ENCODE peak calls at places on chromosomes 6 and 20, in nine cellular contexts. Q is cardiac fibroblast, S is GM06990, H is choroid plexus epithelial cell, I is dorsolateral prefrontal cortex, E is uterus, W is epithelial cell of esophagus, Y is GM12865, D is HL-60. X is an unnamed sample.

GRCh38 chr6:43490523-43490939 is 13.2 kb downstream of the TJAP1 start:
- DNase-seq in Q (no peak), S (no peak), H (no peak), I (no peak), E (no peak), W (no peak), Y (no peak), D (no peak), X (no peak)

GRCh38 chr6:113291751-113292445 is 565.2 kb upstream of the MARCKS start:
- DNase-seq in Q (no peak), S (no peak), H (peak), I (no peak), E (no peak), W (no peak), Y (no peak), D (no peak), X (peak)

GRCh38 chr6:93792751-93793150 is 373.4 kb upstream of the EPHA7 start:
- DNase-seq in Q (peak), S (no peak), H (peak), I (no peak), E (no peak), W (no peak), Y (no peak), D (no peak), X (no peak)

GRCh38 chr6:1402868-1403267 is 13.5 kb downstream of the FOXF2 start:
- DNase-seq in Q (no peak), S (no peak), H (no peak), I (no peak), E (no peak), W (no peak), Y (no peak), D (no peak), X (no peak)

GRCh38 chr20:19757487-19757972 is 528 bp upstream of the RIN2 start:
- DNase-seq in Q (peak), S (no peak), H (peak), I (peak), E (peak), W (peak), Y (no peak), D (no peak), X (peak)

GRCh38 chr6:87289571-87289970 is 32.8 kb upstream of the SMIM8 start:
- DNase-seq in Q (no peak), S (no peak), H (no peak), I (no peak), E (no peak), W (no peak), Y (no peak), D (peak), X (no peak)

GRCh38 chr6:1608222-1608975 is 1.3 kb upstream of the FOXC1 start:
- DNase-seq in Q (no peak), S (no peak), H (no peak), I (no peak), E (no peak), W (no peak), Y (no peak), D (no peak), X (no peak)

GRCh38 chr6:135667694-135668455 is 170.3 kb upstream of the AHI1 start:
- DNase-seq in Q (peak), S (no peak), H (peak), I (no peak), E (peak), W (peak), Y (no peak), D (no peak), X (no peak)

GRCh38 chr6:40550096-40550731 is 37.0 kb downstream of the LRFN2 start:
- DNase-seq in Q (peak), S (no peak), H (peak), I (no peak), E (no peak), W (peak), Y (peak), D (peak), X (peak)

GRCh38 chr20:19449051-19449450 is 236.6 kb downstream of the SLC24A3 start:
- DNase-seq in Q (no peak), S (no peak), H (peak), I (no peak), E (peak), W (no peak), Y (no peak), D (no peak), X (no peak)

GRCh38 chr6:89311853-89312531 is 3.1 kb downstream of the GABRR2 start:
- DNase-seq in Q (peak), S (no peak), H (peak), I (peak), E (peak), W (peak), Y (no peak), D (no peak), X (no peak)

GRCh38 chr6:47308674-47309325 is 905 bp downstream of the TNFRSF21 start:
- DNase-seq in Q (peak), S (peak), H (peak), I (peak), E (peak), W (peak), Y (no peak), D (no peak), X (no peak)

GRCh38 chr20:25032065-25032477 is 25.9 kb downstream of the ACSS1 start:
- DNase-seq in Q (no peak), S (no peak), H (no peak), I (peak), E (no peak), W (no peak), Y (no peak), D (no peak), X (no peak)

GRCh38 chr6:109053285-109053684 is 41.4 kb downstream of the SESN1 start:
- DNase-seq in Q (no peak), S (no peak), H (no peak), I (no peak), E (no peak), W (no peak), Y (no peak), D (no peak), X (no peak)

GRCh38 chr6:144195671-144196070 is 45.4 kb downstream of the STX11 start:
- DNase-seq in Q (no peak), S (no peak), H (peak), I (no peak), E (no peak), W (peak), Y (no peak), D (no peak), X (peak)

GRCh38 chr6:144710207-144710606 is 425.1 kb downstream of the UTRN start:
- DNase-seq in Q (peak), S (no peak), H (peak), I (no peak), E (no peak), W (peak), Y (no peak), D (no peak), X (peak)

GRCh38 chr20:32364554-32365208 is 6.5 kb downstream of the ASXL1 start:
- DNase-seq in Q (no peak), S (no peak), H (no peak), I (no peak), E (no peak), W (no peak), Y (no peak), D (no peak), X (no peak)

GRCh38 chr6:128885381-128885780 is 2.4 kb downstream of the LAMA2 start:
- DNase-seq in Q (peak), S (no peak), H (peak), I (no peak), E (no peak), W (no peak), Y (no peak), D (no peak), X (no peak)

GRCh38 chr20:53386186-53386681 is 207.4 kb downstream of the ZNF217 start:
- DNase-seq in Q (no peak), S (no peak), H (no peak), I (no peak), E (no peak), W (no peak), Y (no peak), D (no peak), X (no peak)

GRCh38 chr20:34558320-34559202 is at the start of gene MAP1LC3A:
- DNase-seq in Q (peak), S (peak), H (peak), I (peak), E (peak), W (peak), Y (peak), D (peak), X (peak)

GRCh38 chr20:53718142-53718481 is 124.5 kb upstream of the ZNF217 start:
- DNase-seq in Q (no peak), S (no peak), H (no peak), I (no peak), E (no peak), W (no peak), Y (no peak), D (no peak), X (no peak)

GRCh38 chr6:166633732-166634535 is 6.9 kb upstream of the RPS6KA2 start:
- DNase-seq in Q (peak), S (no peak), H (no peak), I (no peak), E (no peak), W (no peak), Y (no peak), D (peak), X (no peak)

GRCh38 chr20:6480328-6481030 is 287.0 kb upstream of the BMP2 start:
- DNase-seq in Q (no peak), S (no peak), H (no peak), I (no peak), E (no peak), W (no peak), Y (no peak), D (no peak), X (no peak)

GRCh38 chr20:17721802-17722486 is 22.2 kb downstream of the BANF2 start:
- DNase-seq in Q (peak), S (no peak), H (peak), I (no peak), E (no peak), W (peak), Y (no peak), D (no peak), X (no peak)

GRCh38 chr20:10558635-10559187 is 115.1 kb downstream of the JAG1 start:
- DNase-seq in Q (peak), S (peak), H (peak), I (no peak), E (no peak), W (peak), Y (peak), D (no peak), X (peak)

GRCh38 chr20:20455945-20456344 is 88.0 kb downstream of the INSM1 start:
- DNase-seq in Q (no peak), S (no peak), H (no peak), I (no peak), E (no peak), W (no peak), Y (no peak), D (no peak), X (no peak)

GRCh38 chr6:19380287-19380686 is 456.9 kb upstream of the ID4 start:
- DNase-seq in Q (peak), S (no peak), H (peak), I (no peak), E (no peak), W (peak), Y (no peak), D (no peak), X (no peak)

GRCh38 chr6:14121936-14122344 is 4.4 kb downstream of the CD83 start:
- DNase-seq in Q (no peak), S (peak), H (no peak), I (no peak), E (no peak), W (no peak), Y (peak), D (peak), X (no peak)

GRCh38 chr20:20567712-20568111 is 144.7 kb downstream of the RALGAPA2 start:
- DNase-seq in Q (no peak), S (no peak), H (no peak), I (no peak), E (no peak), W (no peak), Y (no peak), D (no peak), X (no peak)

GRCh38 chr6:153210083-153210482 is 79.0 kb upstream of the RGS17 start:
- DNase-seq in Q (peak), S (no peak), H (peak), I (no peak), E (no peak), W (no peak), Y (peak), D (no peak), X (peak)

DNA sequence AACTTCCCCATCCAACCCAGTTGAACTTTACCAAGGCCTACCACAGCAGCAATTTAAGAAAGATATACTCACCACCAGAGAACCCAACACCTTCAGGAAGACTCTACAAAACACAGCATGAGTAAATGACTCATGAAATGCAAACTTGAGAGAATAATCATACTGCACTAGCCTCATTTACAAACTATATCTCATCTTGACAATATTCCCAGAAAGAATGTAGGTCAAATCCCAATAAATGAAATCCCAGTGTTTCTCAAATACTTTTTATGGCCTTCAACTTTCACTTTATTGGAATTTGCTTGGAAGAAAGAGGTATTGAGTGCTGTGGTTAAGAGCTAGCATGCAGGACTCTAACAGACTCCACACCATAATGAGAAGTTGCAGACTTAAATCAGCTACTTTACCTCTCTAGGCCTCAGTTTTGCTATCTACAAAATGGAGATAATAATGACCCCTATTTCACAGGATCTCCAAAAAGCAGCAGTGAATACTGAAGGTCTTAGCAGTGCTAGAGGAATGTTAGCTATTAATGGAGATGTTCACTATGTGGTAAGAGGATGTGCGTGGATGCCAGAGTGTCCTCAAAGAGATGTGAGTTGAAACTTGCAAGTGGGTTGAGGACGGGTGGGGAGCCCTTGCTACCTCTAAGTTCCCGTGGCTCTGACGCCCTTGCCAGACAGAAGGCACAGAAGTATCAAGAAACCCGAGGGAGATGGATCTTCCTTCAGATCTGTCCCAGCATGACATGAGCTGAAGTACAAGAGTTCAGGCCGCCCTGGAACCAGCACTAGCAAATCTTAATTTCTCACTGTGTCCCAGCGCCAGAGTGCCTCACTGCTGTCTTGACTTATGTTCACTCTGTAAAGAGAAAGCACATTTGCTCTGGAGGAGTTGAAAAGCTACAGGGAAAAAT is 59.7 kb downstream of the FYN start:
- DNase-seq in Q (peak), S (no peak), H (peak), I (no peak), E (no peak), W (peak), Y (no peak), D (no peak), X (no peak)
- TF ChIP-seq CTCF in Q (no peak), S (no peak), H (no peak), I (no peak), E (no peak), W (no peak), Y (no peak), D (no peak), X (no peak)

GRCh38 chr6:28303570-28303969 is 22.2 kb downstream of the PGBD1 start:
- DNase-seq in Q (no peak), S (peak), H (no peak), I (no peak), E (no peak), W (no peak), Y (peak), D (no peak), X (no peak)
- H3K4me3 ChIP-seq in Q (no peak), S (no peak), H (no peak), I (no peak), E (no peak), W (no peak), Y (no peak), D (no peak), X (no peak)

DNA sequence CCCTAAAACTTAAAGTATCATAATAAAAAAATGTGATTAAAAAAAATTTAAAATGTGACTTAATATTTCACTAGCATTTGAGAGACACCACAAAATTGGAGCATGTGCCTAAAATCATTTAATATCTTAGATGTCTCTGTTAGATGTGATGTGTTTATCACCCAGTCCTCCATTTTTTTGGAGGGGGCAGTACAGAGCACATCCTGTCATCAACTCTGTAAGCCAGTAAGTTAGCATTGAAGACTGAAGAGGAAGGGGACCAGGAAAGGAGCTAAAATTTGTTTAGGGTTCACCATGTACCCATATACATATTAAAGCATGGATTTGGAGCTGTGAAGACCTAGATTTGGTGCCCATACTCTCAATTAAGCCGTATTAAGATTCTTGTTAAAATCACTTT is 30.7 kb upstream of the ADIG start:
- DNase-seq in Q (no peak), S (no peak), H (no peak), I (no peak), E (no peak), W (no peak), Y (peak), D (no peak), X (no peak)
- TF ChIP-seq CTCF in Q (peak), S (peak), H (peak), I (no peak), E (no peak), W (no peak), Y (peak), D (no peak), X (no peak)

DNA sequence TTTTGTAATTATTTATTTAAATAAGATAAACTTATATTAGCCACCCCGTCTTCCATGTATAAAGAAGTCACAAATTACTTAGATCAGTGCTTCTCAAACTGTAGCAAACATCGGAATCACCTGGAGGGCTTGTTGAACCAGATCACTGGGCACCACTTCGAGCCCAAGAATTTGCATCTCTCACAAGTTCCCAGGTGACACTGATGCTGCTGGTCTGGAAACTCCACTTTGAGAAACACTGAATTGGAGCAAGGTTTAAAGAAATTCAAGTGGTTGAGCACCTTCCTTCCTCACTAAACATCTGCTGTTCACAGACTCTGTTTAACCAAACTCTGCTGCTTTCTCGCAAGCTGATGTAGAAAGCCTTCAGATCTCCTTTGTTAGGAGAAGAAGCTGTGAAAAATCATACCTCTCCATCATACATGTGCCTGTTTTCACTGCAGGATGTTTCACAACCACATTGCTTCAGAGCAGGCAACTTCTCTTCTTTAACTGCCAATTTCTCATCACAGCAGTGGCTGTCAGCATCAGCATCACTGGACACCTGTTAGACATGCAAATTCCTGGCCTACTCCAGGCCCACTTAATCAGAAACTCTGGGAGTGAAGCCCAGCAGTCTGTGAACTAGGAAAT is 87.5 kb upstream of the TOP1 start:
- DNase-seq in Q (no peak), S (peak), H (peak), I (no peak), E (no peak), W (no peak), Y (peak), D (no peak), X (no peak)
- H3K4me3 ChIP-seq in Q (no peak), S (no peak), H (no peak), I (no peak), E (no peak), W (no peak), Y (no peak), D (no peak), X (no peak)

DNA sequence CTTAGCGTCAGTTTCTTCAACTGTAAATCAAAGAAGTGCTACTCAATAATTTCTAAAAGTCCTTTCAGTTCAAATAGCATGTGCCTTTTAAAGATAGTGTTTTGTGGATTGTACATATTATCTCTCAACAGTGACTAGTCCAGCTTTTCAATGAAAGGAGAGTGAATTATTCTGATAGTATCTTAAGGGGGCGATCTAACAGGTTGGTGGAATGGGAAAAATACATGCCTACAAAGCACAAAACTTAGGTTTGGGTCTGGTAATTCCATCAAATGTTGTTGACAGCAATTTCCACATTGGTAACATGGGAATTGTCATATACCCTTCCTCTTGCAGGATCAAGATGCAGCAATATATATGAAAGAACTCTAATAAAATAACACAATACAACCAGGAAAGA is 50.1 kb upstream of the HDGFL1 start:
- DNase-seq in Q (no peak), S (no peak), H (no peak), I (no peak), E (no peak), W (no peak), Y (no peak), D (no peak), X (no peak)
- TF ChIP-seq CTCF in Q (no peak), S (no peak), H (no peak), I (no peak), E (no peak), W (no peak), Y (no peak), D (no peak), X (no peak)

DNA sequence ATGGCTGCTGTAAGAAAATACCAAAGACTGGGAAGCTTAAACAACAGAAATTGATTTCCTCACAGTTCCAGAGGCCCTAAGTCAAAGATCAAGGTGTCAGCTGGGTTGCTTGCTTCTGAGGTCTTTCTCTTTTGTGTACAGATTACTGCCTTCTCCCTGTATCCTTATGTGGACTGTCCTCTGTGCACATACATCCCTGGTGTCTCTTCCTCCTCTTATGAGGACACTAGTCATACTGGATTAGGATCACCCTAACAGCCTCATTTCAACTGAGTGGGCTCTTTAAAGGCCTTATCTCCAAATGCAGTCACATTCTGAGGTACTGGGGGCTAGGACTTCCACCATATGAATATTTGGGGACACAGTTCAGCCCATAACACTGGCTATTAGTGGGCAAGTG is 130.0 kb upstream of the DTNBP1 start:
- DNase-seq in Q (no peak), S (no peak), H (no peak), I (no peak), E (no peak), W (no peak), Y (no peak), D (no peak), X (no peak)
- H3K4me3 ChIP-seq in Q (no peak), S (no peak), H (no peak), I (no peak), E (no peak), W (no peak), Y (no peak), D (no peak), X (no peak)

X was measured in AG04450.